ENCODE peak calls at places on chromosomes 12 and 14, in six cellular contexts. E, U, C, O, B and T are unnamed samples.

GRCh38 chr14:65815127-65815526 is 402.6 kb downstream of the FUT8 start:
- DNase-seq in E (no peak), U (no peak), C (no peak), O (no peak), B (no peak), T (no peak)

GRCh38 chr14:53273671-53274072 is 120.5 kb upstream of the DDHD1 start:
- DNase-seq in E (peak; percentile 21), U (no peak), C (no peak), O (no peak), B (no peak), T (no peak)

GRCh38 chr12:104604070-104604994 is 147.6 kb downstream of the CHST11 start:
- DNase-seq in E (peak; percentile 95), U (no peak), C (peak; percentile 73), O (peak; percentile 92), B (peak; percentile 95), T (peak; percentile 94)

GRCh38 chr12:127509066-127509778 is 757.7 kb upstream of the TMEM132C start:
- DNase-seq in E (peak; percentile 84), U (no peak), C (no peak), O (peak; percentile 76), B (no peak), T (peak; percentile 75)

GRCh38 chr12:121214171-121214777 is 4.3 kb downstream of the P2RX4 start:
- DNase-seq in E (peak; percentile 45), U (no peak), C (no peak), O (no peak), B (no peak), T (peak; percentile 76)

GRCh38 chr14:56328021-56328420 is 209.8 kb downstream of the PELI2 start:
- DNase-seq in E (no peak), U (no peak), C (no peak), O (no peak), B (no peak), T (no peak)

GRCh38 chr12:24270464-24270863 is 321.0 kb upstream of the SOX5 start:
- DNase-seq in E (no peak), U (no peak), C (no peak), O (no peak), B (no peak), T (no peak)

GRCh38 chr14:75783184-75783583 is 122.1 kb downstream of the TTLL5 start:
- DNase-seq in E (no peak), U (no peak), C (no peak), O (no peak), B (no peak), T (no peak)

GRCh38 chr14:64755661-64756265 is 51.5 kb downstream of the PLEKHG3 start:
- DNase-seq in E (peak; percentile 59), U (no peak), C (no peak), O (peak; percentile 86), B (no peak), T (peak; percentile 36)

GRCh38 chr12:109463776-109464175 is 13.3 kb downstream of the KCTD10 start:
- DNase-seq in E (peak; percentile 43), U (no peak), C (no peak), O (no peak), B (no peak), T (no peak)

GRCh38 chr14:99179946-99180345 is 92.1 kb downstream of the BCL11B start:
- DNase-seq in E (no peak), U (no peak), C (no peak), O (no peak), B (no peak), T (no peak)

GRCh38 chr14:61362072-61362750 is 40.8 kb downstream of the PRKCH start:
- DNase-seq in E (no peak), U (no peak), C (no peak), O (peak; percentile 37), B (no peak), T (no peak)

GRCh38 chr12:27814411-27814810 is 34.4 kb upstream of the MANSC4 start:
- DNase-seq in E (no peak), U (no peak), C (no peak), O (no peak), B (no peak), T (no peak)

GRCh38 chr12:12837025-12837872 is 24.1 kb downstream of the DDX47 start:
- DNase-seq in E (peak; percentile 72), U (no peak), C (peak; percentile 25), O (peak; percentile 91), B (peak; percentile 75), T (peak; percentile 87)

GRCh38 chr14:92403981-92404380 is 81.0 kb downstream of the SLC24A4 start:
- DNase-seq in E (no peak), U (no peak), C (no peak), O (no peak), B (no peak), T (no peak)

GRCh38 chr12:132886529-132887477 is 602 bp downstream of the CHFR start:
- DNase-seq in E (peak; percentile 12), U (no peak), C (no peak), O (no peak), B (peak; percentile 12), T (no peak)

GRCh38 chr12:106080111-106080732 is 58.5 kb downstream of the NUAK1 start:
- DNase-seq in E (peak; percentile 99), U (no peak), C (no peak), O (no peak), B (no peak), T (peak; percentile 57)

GRCh38 chr12:71057330-71057729 is 100.5 kb downstream of the TSPAN8 start:
- DNase-seq in E (no peak), U (no peak), C (no peak), O (no peak), B (no peak), T (no peak)

GRCh38 chr14:69580009-69580577 is 5.4 kb upstream of the CCDC177 start:
- DNase-seq in E (peak; percentile 88), U (no peak), C (no peak), O (peak; percentile 78), B (peak; percentile 60), T (peak; percentile 74)
- TF ChIP-seq CTCF in E (peak; percentile 72), U (peak; percentile 53), C (peak; percentile 12), O (peak; percentile 74), B (peak; percentile 32), T (peak; percentile 76)

GRCh38 chr14:105011312-105011990 is 9.4 kb downstream of the CDCA4 start:
- DNase-seq in E (no peak), U (no peak), C (no peak), O (no peak), B (no peak), T (no peak)

GRCh38 chr14:105014032-105014431 is 6.9 kb downstream of the CDCA4 start:
- DNase-seq in E (no peak), U (no peak), C (no peak), O (no peak), B (no peak), T (no peak)

GRCh38 chr14:105012171-105012985 is 8.5 kb downstream of the CDCA4 start:
- DNase-seq in E (no peak), U (no peak), C (no peak), O (no peak), B (peak; percentile 49), T (no peak)

GRCh38 chr14:105014631-105015030 is 6.3 kb downstream of the CDCA4 start:
- DNase-seq in E (no peak), U (no peak), C (no peak), O (no peak), B (no peak), T (no peak)

DNA sequence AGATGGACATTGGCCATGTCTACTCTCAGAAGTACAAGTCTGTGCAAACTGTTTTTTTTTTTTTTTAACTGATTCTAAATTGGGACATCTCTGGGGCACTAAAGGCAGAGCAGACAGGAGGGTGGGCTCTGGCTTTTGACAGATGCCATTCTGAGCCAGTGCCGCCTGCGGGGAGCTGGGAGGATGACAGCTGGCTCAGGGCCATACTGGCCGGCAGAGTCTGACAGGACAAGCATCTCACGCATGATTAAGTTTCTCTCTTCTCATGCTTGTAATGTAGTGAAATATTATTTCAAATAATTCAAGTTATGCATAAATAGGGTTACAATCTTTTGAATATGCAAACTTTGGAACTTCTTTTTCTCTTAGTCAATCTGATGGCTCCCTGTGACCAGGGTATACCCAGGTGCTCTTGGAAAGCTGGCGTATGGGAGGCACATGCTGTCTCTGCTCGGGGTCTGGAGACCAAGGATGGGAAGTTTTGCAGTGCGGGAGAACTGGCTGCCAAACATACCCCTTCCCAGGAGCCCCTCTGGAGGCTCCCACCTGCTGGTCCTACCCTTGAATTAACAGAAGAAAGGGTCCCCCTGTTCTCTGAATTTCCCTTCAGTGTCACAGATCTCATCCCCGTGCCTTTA is 7.6 kb downstream of the CDCA4 start:
- DNase-seq in E (peak; percentile 40), U (no peak), C (no peak), O (no peak), B (no peak), T (no peak)
- TF ChIP-seq CTCF in E (peak; percentile 20), U (no peak), C (no peak), O (no peak), B (no peak), T (no peak)

GRCh38 chr12:96132819-96133218 is 61.4 kb upstream of the ELK3 start:
- DNase-seq in E (no peak), U (no peak), C (no peak), O (peak; percentile 23), B (no peak), T (no peak)
- TF ChIP-seq CTCF in E (peak; percentile 4), U (no peak), C (no peak), O (peak; percentile 46), B (peak; percentile 14), T (peak; percentile 51)

DNA sequence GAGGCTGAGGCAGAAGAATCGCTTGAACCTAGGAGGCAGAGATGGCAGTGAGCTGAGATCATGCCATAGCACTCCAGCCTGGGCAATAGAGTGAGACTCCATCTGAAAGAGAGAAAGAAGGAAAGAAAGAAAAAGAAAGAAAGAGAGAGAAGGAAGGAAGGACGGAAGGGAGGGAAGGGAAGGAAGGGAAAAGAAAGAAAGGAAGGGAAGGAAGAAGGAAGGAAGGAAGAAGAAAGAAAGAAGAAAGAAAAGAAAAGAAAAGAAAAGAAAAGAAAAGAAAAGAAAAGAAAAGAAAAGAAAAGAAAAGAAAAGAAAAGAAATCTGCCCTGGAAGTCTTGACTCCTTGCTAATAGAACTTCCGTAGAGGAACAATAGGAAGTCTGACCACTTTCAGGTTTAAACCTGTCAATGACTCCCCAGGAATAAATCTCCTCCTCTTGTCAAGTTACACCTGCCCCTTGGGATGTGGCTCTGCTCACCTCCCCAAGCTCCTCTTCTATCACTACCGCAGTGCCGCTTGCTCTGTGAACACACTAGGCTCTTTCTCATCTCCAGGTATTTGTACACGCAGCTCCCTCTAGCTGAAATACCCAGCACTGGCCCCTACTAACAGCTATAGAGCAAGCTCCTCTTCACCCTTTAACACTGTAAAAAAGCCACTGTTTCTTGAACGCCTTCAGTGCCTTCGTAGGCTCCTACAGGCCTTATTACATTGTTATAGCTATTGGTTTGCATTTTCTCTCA is 773.1 kb upstream of the TBX3 start:
- DNase-seq in E (no peak), U (no peak), C (no peak), O (peak; percentile 30), B (peak; percentile 28), T (no peak)
- TF ChIP-seq CTCF in E (no peak), U (no peak), C (no peak), O (peak; percentile 50), B (peak; percentile 32), T (no peak)

DNA sequence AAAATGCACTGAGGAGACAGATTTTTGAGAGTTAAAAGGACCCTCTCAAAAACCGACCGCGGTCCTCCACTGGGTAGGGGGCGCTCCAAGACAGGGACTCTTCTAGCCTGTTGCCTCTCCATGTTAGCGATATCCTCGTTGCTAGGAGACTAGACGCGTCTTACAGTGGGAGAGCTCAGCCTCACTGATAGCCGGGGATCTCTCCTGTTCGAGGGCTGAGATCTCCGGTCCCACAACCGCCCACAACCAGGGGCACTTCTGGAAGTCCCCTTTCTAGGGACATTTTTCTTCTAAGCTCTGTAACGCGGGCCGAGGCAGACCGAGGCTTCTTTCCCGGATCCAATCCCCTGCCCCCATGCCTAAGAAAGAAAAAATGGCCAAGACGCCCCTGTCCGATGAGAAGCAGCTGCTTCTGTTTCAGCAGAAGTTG is 21.3 kb downstream of the FKBP11 start:
- DNase-seq in E (peak; percentile 74), U (peak; percentile 66), C (no peak), O (no peak), B (peak; percentile 92), T (peak; percentile 75)
- TF ChIP-seq CTCF in E (peak; percentile 60), U (peak; percentile 69), C (peak; percentile 30), O (no peak), B (peak; percentile 90), T (peak; percentile 76)

GRCh38 chr12:89962648-89963047 is 254.0 kb upstream of the ATP2B1 start:
- DNase-seq in E (no peak), U (no peak), C (no peak), O (peak; percentile 87), B (no peak), T (no peak)
- TF ChIP-seq CTCF in E (peak; percentile 22), U (no peak), C (no peak), O (peak; percentile 74), B (peak; percentile 20), T (peak; percentile 68)